ENCODE peak calls at places on chromosomes 6 and 20, in eight cellular contexts. One of them, this sample, is unnamed.

GRCh38 chr6:19417713-19418112 is 419.5 kb upstream of the ID4 start:
- DNase-seq in cardiac muscle cell: no peak
- DNase-seq in RWPE2: no peak
- DNase-seq in left ventricle myocardium inferior: no peak
- DNase-seq in lower lobe of right lung: no peak
- DNase-seq in brain microvascular endothelial cell: peak
- DNase-seq in endodermal cell: no peak
- DNase-seq in tibial nerve: no peak
- DNase-seq in this sample: no peak

GRCh38 chr6:122014961-122015360 is 384.5 kb upstream of the HSF2 start:
- DNase-seq in cardiac muscle cell: peak
- DNase-seq in tibial nerve: no peak
- DNase-seq in RWPE2: no peak
- DNase-seq in endodermal cell: no peak
- DNase-seq in brain microvascular endothelial cell: no peak
- DNase-seq in left ventricle myocardium inferior: no peak
- DNase-seq in lower lobe of right lung: no peak
- DNase-seq in this sample: no peak

GRCh38 chr20:38226553-38226952 is 34.0 kb downstream of the KIAA1755 start:
- DNase-seq in endodermal cell: no peak
- DNase-seq in left ventricle myocardium inferior: no peak
- DNase-seq in tibial nerve: no peak
- DNase-seq in RWPE2: peak
- DNase-seq in brain microvascular endothelial cell: no peak
- DNase-seq in lower lobe of right lung: no peak
- DNase-seq in cardiac muscle cell: no peak
- DNase-seq in this sample: no peak

GRCh38 chr6:136987526-136987925 is 57.2 kb downstream of the IL20RA start:
- DNase-seq in brain microvascular endothelial cell: no peak
- DNase-seq in RWPE2: no peak
- DNase-seq in left ventricle myocardium inferior: no peak
- DNase-seq in endodermal cell: no peak
- DNase-seq in lower lobe of right lung: no peak
- DNase-seq in cardiac muscle cell: no peak
- DNase-seq in tibial nerve: no peak
- DNase-seq in this sample: no peak

GRCh38 chr20:10113746-10114145 is 79.0 kb downstream of the ANKEF1 start:
- DNase-seq in RWPE2: no peak
- DNase-seq in tibial nerve: no peak
- DNase-seq in cardiac muscle cell: no peak
- DNase-seq in left ventricle myocardium inferior: no peak
- DNase-seq in lower lobe of right lung: no peak
- DNase-seq in endodermal cell: no peak
- DNase-seq in brain microvascular endothelial cell: no peak
- DNase-seq in this sample: no peak

GRCh38 chr20:44181611-44182010 is 5.4 kb downstream of the JPH2 start:
- DNase-seq in RWPE2: no peak
- DNase-seq in brain microvascular endothelial cell: no peak
- DNase-seq in cardiac muscle cell: no peak
- DNase-seq in left ventricle myocardium inferior: peak
- DNase-seq in endodermal cell: no peak
- DNase-seq in lower lobe of right lung: no peak
- DNase-seq in tibial nerve: no peak
- DNase-seq in this sample: no peak

GRCh38 chr6:153302133-153302532 is 171.1 kb upstream of the RGS17 start:
- DNase-seq in brain microvascular endothelial cell: no peak
- DNase-seq in left ventricle myocardium inferior: no peak
- DNase-seq in cardiac muscle cell: no peak
- DNase-seq in lower lobe of right lung: no peak
- DNase-seq in RWPE2: no peak
- DNase-seq in tibial nerve: no peak
- DNase-seq in endodermal cell: no peak
- DNase-seq in this sample: no peak

GRCh38 chr20:9884061-9884460 is 45.2 kb upstream of the PAK5 start:
- DNase-seq in RWPE2: no peak
- DNase-seq in tibial nerve: no peak
- DNase-seq in cardiac muscle cell: no peak
- DNase-seq in lower lobe of right lung: no peak
- DNase-seq in brain microvascular endothelial cell: no peak
- DNase-seq in endodermal cell: peak
- DNase-seq in left ventricle myocardium inferior: no peak
- DNase-seq in this sample: no peak

GRCh38 chr20:31652917-31653385 is 15.2 kb downstream of the COX4I2 start:
- DNase-seq in RWPE2: no peak
- DNase-seq in endodermal cell: no peak
- DNase-seq in lower lobe of right lung: no peak
- DNase-seq in left ventricle myocardium inferior: no peak
- DNase-seq in tibial nerve: no peak
- DNase-seq in brain microvascular endothelial cell: no peak
- DNase-seq in cardiac muscle cell: peak
- DNase-seq in this sample: no peak

GRCh38 chr6:82097676-82098075 is 149.9 kb downstream of the IBTK start:
- DNase-seq in endodermal cell: no peak
- DNase-seq in left ventricle myocardium inferior: no peak
- DNase-seq in tibial nerve: no peak
- DNase-seq in lower lobe of right lung: no peak
- DNase-seq in RWPE2: no peak
- DNase-seq in cardiac muscle cell: no peak
- DNase-seq in brain microvascular endothelial cell: no peak
- DNase-seq in this sample: no peak

GRCh38 chr6:34791164-34791841 is 580 bp upstream of the BLTP3A start:
- DNase-seq in RWPE2: no peak
- DNase-seq in brain microvascular endothelial cell: no peak
- DNase-seq in tibial nerve: peak
- DNase-seq in left ventricle myocardium inferior: peak
- DNase-seq in endodermal cell: peak
- DNase-seq in lower lobe of right lung: peak
- DNase-seq in cardiac muscle cell: peak
- DNase-seq in this sample: peak

GRCh38 chr20:61881861-61882260 is 183.8 kb downstream of the TAF4 start:
- DNase-seq in brain microvascular endothelial cell: no peak
- DNase-seq in cardiac muscle cell: no peak
- DNase-seq in RWPE2: no peak
- DNase-seq in tibial nerve: no peak
- DNase-seq in left ventricle myocardium inferior: no peak
- DNase-seq in endodermal cell: no peak
- DNase-seq in lower lobe of right lung: no peak
- DNase-seq in this sample: no peak

GRCh38 chr6:52544325-52545022 is 32.4 kb downstream of the TRAM2 start:
- DNase-seq in RWPE2: no peak
- DNase-seq in brain microvascular endothelial cell: no peak
- DNase-seq in cardiac muscle cell: no peak
- DNase-seq in left ventricle myocardium inferior: no peak
- DNase-seq in lower lobe of right lung: no peak
- DNase-seq in tibial nerve: no peak
- DNase-seq in endodermal cell: no peak
- DNase-seq in this sample: no peak

GRCh38 chr20:44614525-44614924 is 32.1 kb downstream of the PKIG start:
- DNase-seq in endodermal cell: no peak
- DNase-seq in tibial nerve: no peak
- DNase-seq in cardiac muscle cell: no peak
- DNase-seq in lower lobe of right lung: peak
- DNase-seq in left ventricle myocardium inferior: peak
- DNase-seq in brain microvascular endothelial cell: no peak
- DNase-seq in RWPE2: peak
- DNase-seq in this sample: no peak

GRCh38 chr6:160279850-160280249 is 21.2 kb upstream of the SLC22A2 start:
- DNase-seq in brain microvascular endothelial cell: peak
- DNase-seq in tibial nerve: no peak
- DNase-seq in lower lobe of right lung: no peak
- DNase-seq in cardiac muscle cell: no peak
- DNase-seq in left ventricle myocardium inferior: no peak
- DNase-seq in endodermal cell: no peak
- DNase-seq in RWPE2: no peak
- DNase-seq in this sample: no peak

GRCh38 chr20:31560094-31560899 is 44.8 kb upstream of the ID1 start:
- DNase-seq in endodermal cell: peak
- DNase-seq in cardiac muscle cell: peak
- DNase-seq in lower lobe of right lung: peak
- DNase-seq in left ventricle myocardium inferior: peak
- DNase-seq in tibial nerve: peak
- DNase-seq in brain microvascular endothelial cell: peak
- DNase-seq in RWPE2: peak
- DNase-seq in this sample: peak

GRCh38 chr20:25277941-25278521 is 30.1 kb downstream of the PYGB start:
- DNase-seq in lower lobe of right lung: peak
- DNase-seq in brain microvascular endothelial cell: no peak
- DNase-seq in RWPE2: peak
- DNase-seq in cardiac muscle cell: no peak
- DNase-seq in tibial nerve: no peak
- DNase-seq in endodermal cell: no peak
- DNase-seq in left ventricle myocardium inferior: peak
- DNase-seq in this sample: no peak

DNA sequence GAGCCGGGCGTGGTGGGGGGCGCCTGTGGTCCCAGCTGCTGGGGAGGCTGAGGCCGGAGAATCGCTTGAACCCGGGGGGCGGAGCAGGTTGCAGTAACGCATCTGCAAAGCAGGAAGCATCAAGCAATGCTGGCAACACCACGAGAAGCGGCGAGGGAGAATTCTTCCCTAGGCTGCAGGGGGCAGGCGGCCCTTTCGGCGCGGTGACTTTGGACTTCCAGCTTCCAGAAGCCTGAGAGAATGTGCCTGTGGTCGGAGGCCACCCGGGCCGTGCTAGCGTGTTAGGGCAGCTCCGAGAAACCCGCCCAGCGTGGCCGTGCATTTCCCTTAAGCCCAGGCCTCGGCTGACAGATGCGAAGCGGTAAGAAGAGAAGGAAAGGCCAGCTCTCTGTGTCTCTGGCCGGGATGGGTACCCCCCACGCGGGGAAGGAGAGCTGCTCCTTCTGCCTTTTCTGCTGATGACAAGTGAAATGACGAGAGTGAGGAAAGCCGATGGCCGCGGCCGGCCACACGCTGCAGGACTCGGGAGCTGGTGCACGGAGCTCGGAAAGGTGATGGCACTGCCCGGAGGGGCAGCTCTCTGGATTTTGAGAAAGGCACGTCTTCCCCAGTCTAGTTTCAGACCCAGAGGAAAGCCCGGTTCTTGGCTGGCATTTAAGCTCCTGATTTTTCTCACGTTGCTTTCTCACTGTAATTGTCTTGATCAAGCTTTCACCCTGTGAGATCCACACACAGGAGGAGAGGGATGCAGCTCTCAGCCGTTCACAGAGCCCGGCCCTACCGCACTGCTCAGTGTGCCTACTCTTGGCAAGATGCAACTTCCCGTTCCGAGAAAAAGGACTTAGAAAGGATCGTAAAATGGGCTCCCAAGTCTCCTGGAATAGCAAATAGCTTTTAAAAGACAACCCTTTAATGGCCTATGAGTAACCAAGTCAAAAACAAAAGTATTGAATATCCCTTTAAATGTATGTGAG is 68.3 kb upstream of the EXOC2 start:
- DNase-seq in tibial nerve: no peak
- DNase-seq in lower lobe of right lung: no peak
- DNase-seq in cardiac muscle cell: no peak
- DNase-seq in endodermal cell: no peak
- DNase-seq in brain microvascular endothelial cell: no peak
- DNase-seq in RWPE2: no peak
- DNase-seq in left ventricle myocardium inferior: no peak
- DNase-seq in this sample: no peak
- H3K4me3 ChIP-seq in tibial nerve: no peak
- H3K4me3 ChIP-seq in lower lobe of right lung: no peak
- H3K4me3 ChIP-seq in cardiac muscle cell: no peak
- H3K4me3 ChIP-seq in endodermal cell: no peak
- H3K4me3 ChIP-seq in brain microvascular endothelial cell: no peak
- H3K4me3 ChIP-seq in RWPE2: no peak
- H3K4me3 ChIP-seq in left ventricle myocardium inferior: no peak
- H3K4me3 ChIP-seq in this sample: no peak

DNA sequence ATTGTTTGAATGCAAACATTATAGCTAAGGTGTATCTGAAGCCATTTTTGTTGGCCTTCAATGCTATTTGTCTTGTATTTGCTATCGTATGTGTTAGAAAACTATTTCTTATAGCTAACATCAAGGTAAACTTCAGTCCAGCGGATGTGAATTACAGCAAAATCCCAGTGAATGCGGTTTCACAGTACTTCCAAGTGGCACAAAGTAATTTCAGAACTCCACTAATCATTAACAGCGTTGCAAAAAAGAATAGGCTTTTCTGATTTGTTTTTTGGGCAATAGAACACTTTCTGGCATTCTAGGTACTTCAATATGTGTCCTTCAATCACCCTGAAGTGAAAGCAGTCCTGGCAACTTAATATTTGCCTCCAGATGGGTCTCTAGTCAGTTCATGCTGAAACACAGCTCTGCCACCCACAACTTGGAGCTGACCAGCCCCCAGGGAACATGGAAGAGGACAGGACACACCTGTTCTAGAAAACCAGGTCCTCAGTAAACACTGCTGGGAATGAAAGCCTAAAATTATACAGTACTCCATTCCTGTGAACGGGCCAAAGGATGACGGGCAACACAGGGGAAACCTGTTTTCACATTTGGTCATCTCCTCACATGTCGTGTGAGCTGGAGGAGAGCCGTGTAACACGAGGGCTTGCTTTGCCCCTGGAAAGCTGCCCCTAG is 9.7 kb upstream of the MRPS10 start:
- DNase-seq in cardiac muscle cell: no peak
- DNase-seq in RWPE2: no peak
- DNase-seq in brain microvascular endothelial cell: no peak
- DNase-seq in endodermal cell: no peak
- DNase-seq in tibial nerve: no peak
- DNase-seq in lower lobe of right lung: no peak
- DNase-seq in left ventricle myocardium inferior: no peak
- DNase-seq in this sample: no peak
- H3K27ac ChIP-seq in cardiac muscle cell: no peak
- H3K27ac ChIP-seq in RWPE2: peak
- H3K27ac ChIP-seq in brain microvascular endothelial cell: peak
- H3K27ac ChIP-seq in endodermal cell: no peak
- H3K27ac ChIP-seq in tibial nerve: no peak
- H3K27ac ChIP-seq in lower lobe of right lung: peak
- H3K27ac ChIP-seq in left ventricle myocardium inferior: no peak
- H3K27ac ChIP-seq in this sample: no peak

GRCh38 chr6:21587182-21587924 is 6.2 kb upstream of the SOX4 start:
- DNase-seq in lower lobe of right lung: peak
- DNase-seq in cardiac muscle cell: peak
- DNase-seq in RWPE2: no peak
- DNase-seq in left ventricle myocardium inferior: peak
- DNase-seq in tibial nerve: peak
- DNase-seq in endodermal cell: peak
- DNase-seq in brain microvascular endothelial cell: peak
- DNase-seq in this sample: peak
- TF ChIP-seq CTCF in lower lobe of right lung: peak
- TF ChIP-seq CTCF in cardiac muscle cell: peak
- TF ChIP-seq CTCF in RWPE2: no peak
- TF ChIP-seq CTCF in left ventricle myocardium inferior: peak
- TF ChIP-seq CTCF in tibial nerve: peak
- TF ChIP-seq CTCF in endodermal cell: peak
- TF ChIP-seq CTCF in brain microvascular endothelial cell: peak
- TF ChIP-seq CTCF in this sample: no peak

DNA sequence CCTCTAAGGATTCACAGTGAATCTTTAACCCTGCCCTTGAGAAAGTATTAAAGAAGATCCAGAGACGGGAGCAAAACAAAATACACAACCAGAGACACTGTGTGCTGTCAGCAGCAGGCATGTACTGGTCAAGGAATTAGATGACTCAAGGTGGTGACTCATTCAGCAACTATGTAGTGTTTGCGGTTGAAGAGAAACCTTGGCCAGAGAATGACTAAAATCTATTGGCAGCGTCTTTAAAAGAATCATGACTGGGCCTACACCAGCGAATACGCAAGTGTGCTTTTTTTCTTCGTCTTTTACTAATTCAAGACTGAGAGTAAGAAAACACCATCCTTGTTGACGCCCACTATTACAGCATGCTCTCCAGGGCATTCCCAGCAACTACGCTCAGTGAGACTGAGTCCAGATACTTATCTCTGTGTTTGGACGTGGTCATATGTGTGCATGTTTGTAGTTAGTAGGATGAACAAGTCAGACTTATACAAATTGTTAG is 72.4 kb upstream of the BACH2 start:
- DNase-seq in endodermal cell: peak
- DNase-seq in tibial nerve: peak
- DNase-seq in brain microvascular endothelial cell: peak
- DNase-seq in left ventricle myocardium inferior: peak
- DNase-seq in RWPE2: peak
- DNase-seq in lower lobe of right lung: no peak
- DNase-seq in cardiac muscle cell: peak
- DNase-seq in this sample: peak
- H3K4me3 ChIP-seq in endodermal cell: peak
- H3K4me3 ChIP-seq in tibial nerve: no peak
- H3K4me3 ChIP-seq in brain microvascular endothelial cell: no peak
- H3K4me3 ChIP-seq in left ventricle myocardium inferior: no peak
- H3K4me3 ChIP-seq in RWPE2: no peak
- H3K4me3 ChIP-seq in lower lobe of right lung: no peak
- H3K4me3 ChIP-seq in cardiac muscle cell: no peak
- H3K4me3 ChIP-seq in this sample: no peak

This sample was measured in coronary artery.